ENCODE peak calls at places on chromosome 12, in ten cellular contexts. D is SJSA1, F is IMR-90, C is body of pancreas, N is substantia nigra, K is RPMI7951, L is midbrain, S is activated gamma-delta T cell treated with Interleukin-2 at 50 U/mL for 16 hours, A is posterior cingulate gyrus, Q is neuronal stem cell. T is an unnamed sample.

GRCh38 chr12:20475542-20475941 is 107.2 kb downstream of the PDE3A start:
- DNase-seq in D (no peak), F (peak), C (no peak), N (no peak), K (no peak), L (no peak), S (no peak), A (no peak), Q (no peak), T (no peak)

GRCh38 chr12:71303199-71303598 is 136.4 kb upstream of the LGR5 start:
- DNase-seq in D (no peak), F (no peak), C (no peak), N (no peak), K (peak), L (no peak), S (no peak), A (no peak), Q (no peak), T (no peak)

GRCh38 chr12:14322403-14322802 is 43.1 kb upstream of the ATF7IP start:
- DNase-seq in D (no peak), F (peak), C (no peak), N (no peak), K (no peak), L (no peak), S (no peak), A (no peak), Q (no peak), T (no peak)

GRCh38 chr12:2258035-2258434 is 205.2 kb downstream of the CACNA1C start:
- DNase-seq in D (no peak), F (no peak), C (no peak), N (no peak), K (no peak), L (no peak), S (no peak), A (no peak), Q (no peak), T (no peak)

GRCh38 chr12:109111775-109112491 is 4.5 kb upstream of the ACACB start:
- DNase-seq in D (no peak), F (peak), C (peak), N (peak), K (peak), L (peak), S (peak), A (peak), Q (no peak), T (no peak)

GRCh38 chr12:13007496-13008233 is 7.6 kb upstream of the HEBP1 start:
- DNase-seq in D (no peak), F (no peak), C (no peak), N (no peak), K (no peak), L (no peak), S (no peak), A (no peak), Q (no peak), T (no peak)

GRCh38 chr12:9598363-9598762 is 9.4 kb downstream of the KLRB1 start:
- DNase-seq in D (no peak), F (no peak), C (no peak), N (no peak), K (no peak), L (no peak), S (no peak), A (no peak), Q (no peak), T (no peak)

GRCh38 chr12:113040722-113041168 is 15.8 kb upstream of the DTX1 start:
- DNase-seq in D (no peak), F (peak), C (no peak), N (no peak), K (peak), L (peak), S (no peak), A (no peak), Q (no peak), T (no peak)

GRCh38 chr12:62677355-62677754 is 210.7 kb downstream of the MON2 start:
- DNase-seq in D (no peak), F (no peak), C (no peak), N (no peak), K (no peak), L (no peak), S (no peak), A (no peak), Q (no peak), T (no peak)

GRCh38 chr12:71415336-71416231 is 24.0 kb upstream of the LGR5 start:
- DNase-seq in D (peak), F (peak), C (peak), N (peak), K (peak), L (peak), S (no peak), A (no peak), Q (peak), T (no peak)

GRCh38 chr12:63898764-63899337 is 54.4 kb downstream of the SRGAP1 start:
- DNase-seq in D (no peak), F (no peak), C (peak), N (no peak), K (no peak), L (no peak), S (no peak), A (no peak), Q (no peak), T (peak)

GRCh38 chr12:51270067-51270846 is at the start of gene SMAGP:
- DNase-seq in D (peak), F (peak), C (peak), N (no peak), K (peak), L (no peak), S (peak), A (no peak), Q (peak), T (peak)

GRCh38 chr12:52647601-52648000 is 4.4 kb downstream of the KRT2 start:
- DNase-seq in D (no peak), F (no peak), C (no peak), N (no peak), K (no peak), L (no peak), S (no peak), A (no peak), Q (no peak), T (no peak)